ENCODE peak calls at places on chromosomes 12 and 14, in nine cellular contexts. One of them, this sample, is unnamed.
A peak's percentile ranks its signal among the peaks of the same experiment; 100 is the strongest.

GRCh38 chr12:112577473-112578334 is 159.0 kb downstream of the PTPN11 start:
- DNase-seq in colonic mucosa: no peak
- DNase-seq in fibroblast of lung: no peak
- DNase-seq in thoracic aorta: no peak
- DNase-seq in left ventricle myocardium inferior: no peak
- DNase-seq in astrocyte: no peak
- DNase-seq in transverse colon: no peak
- DNase-seq in HAP-1: peak; percentile 84
- DNase-seq in IMR-90: no peak
- DNase-seq in this sample: no peak

GRCh38 chr12:12482959-12483358 is 79.7 kb downstream of the DUSP16 start:
- DNase-seq in transverse colon: no peak
- DNase-seq in fibroblast of lung: no peak
- DNase-seq in IMR-90: no peak
- DNase-seq in thoracic aorta: no peak
- DNase-seq in colonic mucosa: no peak
- DNase-seq in astrocyte: no peak
- DNase-seq in left ventricle myocardium inferior: no peak
- DNase-seq in HAP-1: no peak
- DNase-seq in this sample: no peak

GRCh38 chr12:58942345-58942744 is 22.0 kb upstream of the LRIG3 start:
- DNase-seq in left ventricle myocardium inferior: no peak
- DNase-seq in IMR-90: no peak
- DNase-seq in astrocyte: no peak
- DNase-seq in fibroblast of lung: no peak
- DNase-seq in colonic mucosa: peak; percentile 55
- DNase-seq in HAP-1: no peak
- DNase-seq in transverse colon: no peak
- DNase-seq in thoracic aorta: no peak
- DNase-seq in this sample: no peak

GRCh38 chr12:13465641-13466040 is 269.1 kb downstream of the EMP1 start:
- DNase-seq in HAP-1: no peak
- DNase-seq in thoracic aorta: no peak
- DNase-seq in colonic mucosa: no peak
- DNase-seq in left ventricle myocardium inferior: peak; percentile 49
- DNase-seq in IMR-90: no peak
- DNase-seq in fibroblast of lung: no peak
- DNase-seq in astrocyte: no peak
- DNase-seq in transverse colon: no peak
- DNase-seq in this sample: no peak

GRCh38 chr12:48002179-48002601 is 2.1 kb downstream of the COL2A1 start:
- DNase-seq in thoracic aorta: no peak
- DNase-seq in colonic mucosa: no peak
- DNase-seq in HAP-1: peak; percentile 60
- DNase-seq in astrocyte: no peak
- DNase-seq in transverse colon: no peak
- DNase-seq in fibroblast of lung: peak; percentile 1
- DNase-seq in left ventricle myocardium inferior: no peak
- DNase-seq in IMR-90: no peak
- DNase-seq in this sample: no peak

GRCh38 chr14:30015471-30015870 is 87.8 kb upstream of the PRKD1 start:
- DNase-seq in astrocyte: peak; percentile 5
- DNase-seq in HAP-1: no peak
- DNase-seq in colonic mucosa: no peak
- DNase-seq in IMR-90: peak; percentile 30
- DNase-seq in thoracic aorta: no peak
- DNase-seq in left ventricle myocardium inferior: no peak
- DNase-seq in fibroblast of lung: peak; percentile 20
- DNase-seq in transverse colon: no peak
- DNase-seq in this sample: no peak

GRCh38 chr12:108515916-108516315 is 839 bp downstream of the FICD start:
- DNase-seq in thoracic aorta: no peak
- DNase-seq in transverse colon: no peak
- DNase-seq in IMR-90: no peak
- DNase-seq in HAP-1: no peak
- DNase-seq in fibroblast of lung: no peak
- DNase-seq in colonic mucosa: no peak
- DNase-seq in astrocyte: no peak
- DNase-seq in left ventricle myocardium inferior: no peak
- DNase-seq in this sample: no peak

GRCh38 chr12:52517888-52518287 is 2.3 kb downstream of the KRT5 start:
- DNase-seq in fibroblast of lung: no peak
- DNase-seq in astrocyte: no peak
- DNase-seq in left ventricle myocardium inferior: no peak
- DNase-seq in HAP-1: no peak
- DNase-seq in thoracic aorta: no peak
- DNase-seq in transverse colon: no peak
- DNase-seq in IMR-90: no peak
- DNase-seq in colonic mucosa: peak; percentile 6
- DNase-seq in this sample: no peak

GRCh38 chr12:4197922-4198763 is 75.4 kb upstream of the CCND2 start:
- DNase-seq in colonic mucosa: no peak
- DNase-seq in transverse colon: no peak
- DNase-seq in HAP-1: no peak
- DNase-seq in left ventricle myocardium inferior: no peak
- DNase-seq in thoracic aorta: no peak
- DNase-seq in fibroblast of lung: no peak
- DNase-seq in astrocyte: no peak
- DNase-seq in IMR-90: no peak
- DNase-seq in this sample: no peak

GRCh38 chr12:15763336-15763735 is 25.9 kb downstream of the EPS8 start:
- DNase-seq in astrocyte: no peak
- DNase-seq in transverse colon: no peak
- DNase-seq in HAP-1: no peak
- DNase-seq in colonic mucosa: no peak
- DNase-seq in thoracic aorta: no peak
- DNase-seq in fibroblast of lung: no peak
- DNase-seq in left ventricle myocardium inferior: no peak
- DNase-seq in IMR-90: no peak
- DNase-seq in this sample: no peak

GRCh38 chr14:105891221-105891602 is 364.8 kb downstream of the TMEM121 start:
- DNase-seq in left ventricle myocardium inferior: no peak
- DNase-seq in transverse colon: no peak
- DNase-seq in HAP-1: no peak
- DNase-seq in colonic mucosa: no peak
- DNase-seq in fibroblast of lung: no peak
- DNase-seq in IMR-90: no peak
- DNase-seq in thoracic aorta: no peak
- DNase-seq in astrocyte: no peak
- DNase-seq in this sample: no peak

GRCh38 chr14:52434955-52435354 is 117.3 kb downstream of the TXNDC16 start:
- DNase-seq in astrocyte: no peak
- DNase-seq in left ventricle myocardium inferior: no peak
- DNase-seq in thoracic aorta: no peak
- DNase-seq in transverse colon: no peak
- DNase-seq in IMR-90: no peak
- DNase-seq in fibroblast of lung: no peak
- DNase-seq in colonic mucosa: no peak
- DNase-seq in HAP-1: no peak
- DNase-seq in this sample: no peak

GRCh38 chr12:25438638-25439037 is 114.4 kb downstream of the LMNTD1 start:
- DNase-seq in IMR-90: peak; percentile 63
- DNase-seq in thoracic aorta: no peak
- DNase-seq in fibroblast of lung: peak; percentile 65
- DNase-seq in left ventricle myocardium inferior: no peak
- DNase-seq in colonic mucosa: no peak
- DNase-seq in HAP-1: no peak
- DNase-seq in transverse colon: no peak
- DNase-seq in astrocyte: peak; percentile 63
- DNase-seq in this sample: peak; percentile 50

GRCh38 chr12:4643747-4644146 is 5.1 kb downstream of the AKAP3 start:
- DNase-seq in transverse colon: no peak
- DNase-seq in colonic mucosa: no peak
- DNase-seq in left ventricle myocardium inferior: no peak
- DNase-seq in HAP-1: no peak
- DNase-seq in thoracic aorta: no peak
- DNase-seq in IMR-90: no peak
- DNase-seq in fibroblast of lung: no peak
- DNase-seq in astrocyte: no peak
- DNase-seq in this sample: no peak

GRCh38 chr14:70894868-70895267 is 12.4 kb upstream of the PCNX1 start:
- DNase-seq in colonic mucosa: no peak
- DNase-seq in left ventricle myocardium inferior: no peak
- DNase-seq in HAP-1: no peak
- DNase-seq in thoracic aorta: no peak
- DNase-seq in fibroblast of lung: peak; percentile 38
- DNase-seq in astrocyte: no peak
- DNase-seq in transverse colon: no peak
- DNase-seq in IMR-90: peak; percentile 59
- DNase-seq in this sample: peak; percentile 62

GRCh38 chr14:38627163-38627562 is 371.3 kb upstream of the CLEC14A start:
- DNase-seq in HAP-1: no peak
- DNase-seq in astrocyte: no peak
- DNase-seq in IMR-90: no peak
- DNase-seq in left ventricle myocardium inferior: no peak
- DNase-seq in colonic mucosa: no peak
- DNase-seq in fibroblast of lung: no peak
- DNase-seq in thoracic aorta: no peak
- DNase-seq in transverse colon: no peak
- DNase-seq in this sample: no peak

GRCh38 chr14:56221392-56222128 is 103.3 kb downstream of the PELI2 start:
- DNase-seq in fibroblast of lung: no peak
- DNase-seq in thoracic aorta: no peak
- DNase-seq in HAP-1: no peak
- DNase-seq in transverse colon: no peak
- DNase-seq in left ventricle myocardium inferior: no peak
- DNase-seq in colonic mucosa: no peak
- DNase-seq in IMR-90: no peak
- DNase-seq in astrocyte: no peak
- DNase-seq in this sample: no peak

GRCh38 chr12:81070846-81071245 is 7.0 kb upstream of the ACSS3 start:
- DNase-seq in IMR-90: no peak
- DNase-seq in fibroblast of lung: peak; percentile 37
- DNase-seq in HAP-1: no peak
- DNase-seq in transverse colon: no peak
- DNase-seq in thoracic aorta: no peak
- DNase-seq in astrocyte: peak; percentile 19
- DNase-seq in left ventricle myocardium inferior: no peak
- DNase-seq in colonic mucosa: no peak
- DNase-seq in this sample: no peak

GRCh38 chr12:43277630-43278267 is 274.3 kb downstream of the ADAMTS20 start:
- DNase-seq in transverse colon: no peak
- DNase-seq in IMR-90: peak; percentile 84
- DNase-seq in fibroblast of lung: peak; percentile 86
- DNase-seq in left ventricle myocardium inferior: no peak
- DNase-seq in thoracic aorta: no peak
- DNase-seq in astrocyte: peak; percentile 82
- DNase-seq in colonic mucosa: no peak
- DNase-seq in HAP-1: no peak
- DNase-seq in this sample: peak; percentile 68

GRCh38 chr12:76698316-76698715 is 65.6 kb upstream of the ZDHHC17 start:
- DNase-seq in left ventricle myocardium inferior: no peak
- DNase-seq in colonic mucosa: no peak
- DNase-seq in fibroblast of lung: no peak
- DNase-seq in HAP-1: no peak
- DNase-seq in astrocyte: no peak
- DNase-seq in IMR-90: peak; percentile 62
- DNase-seq in transverse colon: no peak
- DNase-seq in thoracic aorta: no peak
- DNase-seq in this sample: peak; percentile 28
- H3K4me3 ChIP-seq in left ventricle myocardium inferior: no peak overlapping the region
- H3K4me3 ChIP-seq in colonic mucosa: no peak overlapping the region
- H3K4me3 ChIP-seq in fibroblast of lung: no peak overlapping the region
- H3K4me3 ChIP-seq in HAP-1: no peak overlapping the region
- H3K4me3 ChIP-seq in astrocyte: no peak overlapping the region
- H3K4me3 ChIP-seq in IMR-90: no peak overlapping the region
- H3K4me3 ChIP-seq in transverse colon: no peak overlapping the region
- H3K4me3 ChIP-seq in thoracic aorta: no peak overlapping the region
- H3K4me3 ChIP-seq in this sample: no peak overlapping the region

GRCh38 chr12:100384549-100384916 is 27.7 kb downstream of the SLC17A8 start:
- DNase-seq in transverse colon: no peak
- DNase-seq in astrocyte: no peak
- DNase-seq in fibroblast of lung: no peak
- DNase-seq in colonic mucosa: no peak
- DNase-seq in IMR-90: no peak
- DNase-seq in left ventricle myocardium inferior: no peak
- DNase-seq in HAP-1: no peak
- DNase-seq in thoracic aorta: no peak
- DNase-seq in this sample: no peak
- H3K4me1 ChIP-seq in transverse colon: no peaks in the 10 kb centered on the region
- H3K4me1 ChIP-seq in astrocyte: no peaks in the 10 kb centered on the region
- H3K4me1 ChIP-seq in fibroblast of lung: no peaks in the 10 kb centered on the region
- H3K4me1 ChIP-seq in colonic mucosa: no peaks in the 10 kb centered on the region
- H3K4me1 ChIP-seq in IMR-90: no peaks in the 10 kb centered on the region
- H3K4me1 ChIP-seq in left ventricle myocardium inferior: no peaks in the 10 kb centered on the region
- H3K4me1 ChIP-seq in HAP-1: peaks cover 11% of the 10 kb centered on the region
- H3K4me1 ChIP-seq in thoracic aorta: no peaks in the 10 kb centered on the region
- H3K4me1 ChIP-seq in this sample: no peaks in the 10 kb centered on the region

GRCh38 chr12:30696486-30696885 is 817 bp upstream of the IPO8 start:
- DNase-seq in thoracic aorta: no peak
- DNase-seq in transverse colon: no peak
- DNase-seq in left ventricle myocardium inferior: no peak
- DNase-seq in astrocyte: no peak
- DNase-seq in IMR-90: no peak
- DNase-seq in colonic mucosa: no peak
- DNase-seq in HAP-1: no peak
- DNase-seq in fibroblast of lung: no peak
- DNase-seq in this sample: no peak
- H3K4me3 ChIP-seq in thoracic aorta: peak overlapping the region; percentile 99
- H3K4me3 ChIP-seq in transverse colon: no peak overlapping the region
- H3K4me3 ChIP-seq in left ventricle myocardium inferior: peak overlapping the region; percentile 97
- H3K4me3 ChIP-seq in astrocyte: peak overlapping the region; percentile 95
- H3K4me3 ChIP-seq in IMR-90: no peak overlapping the region
- H3K4me3 ChIP-seq in colonic mucosa: peak overlapping the region; percentile 79
- H3K4me3 ChIP-seq in HAP-1: no peak overlapping the region
- H3K4me3 ChIP-seq in fibroblast of lung: no peak overlapping the region
- H3K4me3 ChIP-seq in this sample: peak overlapping the region; percentile 86

GRCh38 chr14:76985540-76986260 is 42.8 kb downstream of the IRF2BPL start:
- DNase-seq in transverse colon: no peak
- DNase-seq in thoracic aorta: no peak
- DNase-seq in left ventricle myocardium inferior: no peak
- DNase-seq in colonic mucosa: no peak
- DNase-seq in IMR-90: peak; percentile 34
- DNase-seq in HAP-1: no peak
- DNase-seq in fibroblast of lung: peak; percentile 35
- DNase-seq in astrocyte: peak; percentile 29
- DNase-seq in this sample: peak; percentile 44

GRCh38 chr14:76984297-76984696 is 44.2 kb downstream of the IRF2BPL start:
- DNase-seq in astrocyte: no peak
- DNase-seq in transverse colon: no peak
- DNase-seq in HAP-1: no peak
- DNase-seq in colonic mucosa: no peak
- DNase-seq in left ventricle myocardium inferior: no peak
- DNase-seq in IMR-90: no peak
- DNase-seq in fibroblast of lung: no peak
- DNase-seq in thoracic aorta: no peak
- DNase-seq in this sample: no peak

GRCh38 chr14:76987956-76988520 is 40.5 kb downstream of the IRF2BPL start:
- DNase-seq in left ventricle myocardium inferior: no peak
- DNase-seq in colonic mucosa: no peak
- DNase-seq in thoracic aorta: no peak
- DNase-seq in fibroblast of lung: no peak
- DNase-seq in IMR-90: no peak
- DNase-seq in astrocyte: no peak
- DNase-seq in HAP-1: no peak
- DNase-seq in transverse colon: no peak
- DNase-seq in this sample: no peak

GRCh38 chr14:76986261-76986565 is 42.3 kb downstream of the IRF2BPL start:
- DNase-seq in HAP-1: no peak
- DNase-seq in colonic mucosa: no peak
- DNase-seq in fibroblast of lung: no peak
- DNase-seq in transverse colon: no peak
- DNase-seq in left ventricle myocardium inferior: no peak
- DNase-seq in IMR-90: no peak
- DNase-seq in thoracic aorta: no peak
- DNase-seq in astrocyte: no peak
- DNase-seq in this sample: no peak

GRCh38 chr14:76985021-76985420 is 43.5 kb downstream of the IRF2BPL start:
- DNase-seq in HAP-1: no peak
- DNase-seq in colonic mucosa: no peak
- DNase-seq in astrocyte: no peak
- DNase-seq in thoracic aorta: no peak
- DNase-seq in IMR-90: peak; percentile 75
- DNase-seq in transverse colon: no peak
- DNase-seq in left ventricle myocardium inferior: no peak
- DNase-seq in fibroblast of lung: peak; percentile 23
- DNase-seq in this sample: peak; percentile 70
- H3K4me1 ChIP-seq in HAP-1: no peaks in the 10 kb centered on the region
- H3K4me1 ChIP-seq in colonic mucosa: no peaks in the 10 kb centered on the region
- H3K4me1 ChIP-seq in astrocyte: peaks cover 19% of the 10 kb centered on the region
- H3K4me1 ChIP-seq in thoracic aorta: no peaks in the 10 kb centered on the region
- H3K4me1 ChIP-seq in IMR-90: peaks cover 14% of the 10 kb centered on the region
- H3K4me1 ChIP-seq in transverse colon: no peaks in the 10 kb centered on the region
- H3K4me1 ChIP-seq in left ventricle myocardium inferior: no peaks in the 10 kb centered on the region
- H3K4me1 ChIP-seq in fibroblast of lung: no peaks in the 10 kb centered on the region
- H3K4me1 ChIP-seq in this sample: peaks cover 31% of the 10 kb centered on the region